ENCODE peak calls at places on chromosomes 3 and 15, in five cellular contexts. One of them, this sample, is unnamed.

GRCh38 chr3:132246212-132246611 is 71.0 kb upstream of the ACP3 start:
- DNase-seq in DMS79: no peak
- DNase-seq in left ventricle myocardium superior: no peak
- DNase-seq in mesenteric fat pad: no peak
- DNase-seq in dorsolateral prefrontal cortex: no peak
- DNase-seq in this sample: no peak

GRCh38 chr3:124263168-124263567 is 271.2 kb upstream of the ROPN1 start:
- DNase-seq in DMS79: no peak
- DNase-seq in left ventricle myocardium superior: no peak
- DNase-seq in mesenteric fat pad: no peak
- DNase-seq in dorsolateral prefrontal cortex: no peak
- DNase-seq in this sample: no peak

GRCh38 chr3:147420361-147421183 is 11.4 kb downstream of the ZIC1 start:
- DNase-seq in DMS79: no peak
- DNase-seq in left ventricle myocardium superior: no peak
- DNase-seq in mesenteric fat pad: no peak
- DNase-seq in dorsolateral prefrontal cortex: no peak
- DNase-seq in this sample: no peak

GRCh38 chr3:128663151-128663550 is 12.5 kb upstream of the RPN1 start:
- DNase-seq in DMS79: no peak
- DNase-seq in left ventricle myocardium superior: no peak
- DNase-seq in mesenteric fat pad: peak; percentile 20
- DNase-seq in dorsolateral prefrontal cortex: no peak
- DNase-seq in this sample: no peak

GRCh38 chr3:52250122-52250521 is 4.6 kb downstream of the PPM1M start:
- DNase-seq in DMS79: no peak
- DNase-seq in left ventricle myocardium superior: no peak
- DNase-seq in mesenteric fat pad: no peak
- DNase-seq in dorsolateral prefrontal cortex: no peak
- DNase-seq in this sample: no peak

GRCh38 chr15:35603298-35603697 is 57.3 kb upstream of the DPH6 start:
- DNase-seq in DMS79: no peak
- DNase-seq in left ventricle myocardium superior: no peak
- DNase-seq in mesenteric fat pad: no peak
- DNase-seq in dorsolateral prefrontal cortex: no peak
- DNase-seq in this sample: no peak

GRCh38 chr3:84039091-84039490 is 919.7 kb upstream of the CADM2 start:
- DNase-seq in DMS79: no peak
- DNase-seq in left ventricle myocardium superior: no peak
- DNase-seq in mesenteric fat pad: no peak
- DNase-seq in dorsolateral prefrontal cortex: no peak
- DNase-seq in this sample: no peak

GRCh38 chr15:99017322-99017701 is 9.7 kb upstream of the PGPEP1L start:
- DNase-seq in DMS79: no peak
- DNase-seq in left ventricle myocardium superior: no peak
- DNase-seq in mesenteric fat pad: no peak
- DNase-seq in dorsolateral prefrontal cortex: no peak
- DNase-seq in this sample: no peak

GRCh38 chr3:155870945-155871745 is 695 bp downstream of the GMPS start:
- DNase-seq in DMS79: peak; percentile 2
- DNase-seq in left ventricle myocardium superior: peak; percentile 74
- DNase-seq in mesenteric fat pad: no peak
- DNase-seq in dorsolateral prefrontal cortex: peak; percentile 66
- DNase-seq in this sample: peak; percentile 37

GRCh38 chr15:97684249-97684648 is 276.3 kb upstream of the ARRDC4 start:
- DNase-seq in DMS79: no peak
- DNase-seq in left ventricle myocardium superior: no peak
- DNase-seq in mesenteric fat pad: no peak
- DNase-seq in dorsolateral prefrontal cortex: no peak
- DNase-seq in this sample: no peak

GRCh38 chr3:53255360-53255774 is 455 bp downstream of the TKT start:
- DNase-seq in DMS79: peak; percentile 31
- DNase-seq in left ventricle myocardium superior: peak; percentile 68
- DNase-seq in mesenteric fat pad: no peak
- DNase-seq in dorsolateral prefrontal cortex: peak; percentile 64
- DNase-seq in this sample: peak; percentile 16

GRCh38 chr3:196611761-196612483 is 27.6 kb upstream of the NRROS start:
- DNase-seq in DMS79: no peak
- DNase-seq in left ventricle myocardium superior: no peak
- DNase-seq in mesenteric fat pad: no peak
- DNase-seq in dorsolateral prefrontal cortex: no peak
- DNase-seq in this sample: no peak

GRCh38 chr3:9485248-9485647 is 68.4 kb downstream of the LHFPL4 start:
- DNase-seq in DMS79: no peak
- DNase-seq in left ventricle myocardium superior: no peak
- DNase-seq in mesenteric fat pad: no peak
- DNase-seq in dorsolateral prefrontal cortex: no peak
- DNase-seq in this sample: no peak

GRCh38 chr3:21621396-21621695 is 129.7 kb downstream of the ZNF385D start:
- DNase-seq in DMS79: no peak
- DNase-seq in left ventricle myocardium superior: no peak
- DNase-seq in mesenteric fat pad: no peak
- DNase-seq in dorsolateral prefrontal cortex: no peak
- DNase-seq in this sample: no peak

GRCh38 chr3:99817047-99817436 is 620 bp upstream of the CMSS1 start:
- DNase-seq in DMS79: no peak
- DNase-seq in left ventricle myocardium superior: no peak
- DNase-seq in mesenteric fat pad: no peak
- DNase-seq in dorsolateral prefrontal cortex: no peak
- DNase-seq in this sample: no peak

GRCh38 chr3:193938613-193939012 is 197.3 kb upstream of the HES1 start:
- DNase-seq in DMS79: no peak
- DNase-seq in left ventricle myocardium superior: no peak
- DNase-seq in mesenteric fat pad: no peak
- DNase-seq in dorsolateral prefrontal cortex: no peak
- DNase-seq in this sample: no peak

GRCh38 chr3:23821858-23822257 is 16.1 kb downstream of the UBE2E1 start:
- DNase-seq in DMS79: no peak
- DNase-seq in left ventricle myocardium superior: no peak
- DNase-seq in mesenteric fat pad: no peak
- DNase-seq in dorsolateral prefrontal cortex: no peak
- DNase-seq in this sample: no peak

GRCh38 chr3:100358413-100358812 is 23.9 kb downstream of the NIT2 start:
- DNase-seq in DMS79: no peak
- DNase-seq in left ventricle myocardium superior: no peak
- DNase-seq in mesenteric fat pad: no peak
- DNase-seq in dorsolateral prefrontal cortex: no peak
- DNase-seq in this sample: no peak

GRCh38 chr3:67311440-67311839 is 313.3 kb downstream of the KBTBD8 start:
- DNase-seq in DMS79: no peak
- DNase-seq in left ventricle myocardium superior: no peak
- DNase-seq in mesenteric fat pad: no peak
- DNase-seq in dorsolateral prefrontal cortex: no peak
- DNase-seq in this sample: no peak

GRCh38 chr3:109930592-109930991 is 593.2 kb upstream of the DPPA4 start:
- DNase-seq in DMS79: no peak
- DNase-seq in left ventricle myocardium superior: no peak
- DNase-seq in mesenteric fat pad: no peak
- DNase-seq in dorsolateral prefrontal cortex: no peak
- DNase-seq in this sample: no peak

GRCh38 chr3:16309558-16309957 is 44.5 kb downstream of the OXNAD1 start:
- DNase-seq in DMS79: no peak
- DNase-seq in left ventricle myocardium superior: no peak
- DNase-seq in mesenteric fat pad: no peak
- DNase-seq in dorsolateral prefrontal cortex: no peak
- DNase-seq in this sample: peak; percentile 49

GRCh38 chr3:169085827-169086226 is 577.7 kb downstream of the MECOM start:
- DNase-seq in DMS79: no peak
- DNase-seq in left ventricle myocardium superior: no peak
- DNase-seq in mesenteric fat pad: no peak
- DNase-seq in dorsolateral prefrontal cortex: no peak
- DNase-seq in this sample: no peak

GRCh38 chr3:132803889-132804288 is 81.7 kb upstream of the NPHP3 start:
- DNase-seq in DMS79: no peak
- DNase-seq in left ventricle myocardium superior: no peak
- DNase-seq in mesenteric fat pad: no peak
- DNase-seq in dorsolateral prefrontal cortex: no peak
- DNase-seq in this sample: no peak

GRCh38 chr15:74319596-74320357 is 47.7 kb downstream of the CYP11A1 start:
- DNase-seq in DMS79: no peak
- DNase-seq in left ventricle myocardium superior: peak; percentile 44
- DNase-seq in mesenteric fat pad: no peak
- DNase-seq in dorsolateral prefrontal cortex: no peak
- DNase-seq in this sample: no peak